ENCODE peak calls at places on chromosomes 13 and 19, in seven cellular contexts. E is NCI-H748 treated with DMSO at 0.1 percent for 48 hours; F is left ventricle myocardium inferior; B is activated CD8-positive, alpha-beta memory T cell treated with anti-CD3 and anti-CD28 coated beads, Interleukin-2, amount 50 U/mL, for 48 hours; A is activated B cell treated with CpG ODN at 0.5 μM for 24 hours; Y is H4; I is activated CD4-positive, CD25-positive, alpha-beta regulatory T cell. X is an unnamed sample.

GRCh38 chr19:3855321-3855720 is 13.5 kb downstream of the ZFR2 start:
- DNase-seq in E (no peak), F (no peak), B (no peak), A (no peak), Y (no peak), I (no peak), X (no peak)

GRCh38 chr13:24923305-24923640 is 159.3 kb downstream of the RNF17 start:
- DNase-seq in E (peak), F (no peak), B (no peak), A (no peak), Y (peak), I (no peak), X (no peak)

GRCh38 chr13:44306401-44307192 is 67.0 kb upstream of the SERP2 start:
- DNase-seq in E (no peak), F (peak), B (no peak), A (no peak), Y (peak), I (no peak), X (no peak)

GRCh38 chr13:97194473-97194872 is 27.7 kb upstream of the MBNL2 start:
- DNase-seq in E (no peak), F (no peak), B (no peak), A (no peak), Y (peak), I (no peak), X (no peak)

GRCh38 chr13:20843177-20843576 is 59.4 kb downstream of the XPO4 start:
- DNase-seq in E (no peak), F (no peak), B (no peak), A (no peak), Y (no peak), I (no peak), X (no peak)

GRCh38 chr19:9431475-9431874 is 3.9 kb downstream of the ZNF266 start:
- DNase-seq in E (peak), F (peak), B (peak), A (no peak), Y (peak), I (no peak), X (peak)

GRCh38 chr19:18470153-18470552 is 32.2 kb upstream of the ISYNA1 start:
- DNase-seq in E (no peak), F (no peak), B (no peak), A (no peak), Y (no peak), I (no peak), X (no peak)

GRCh38 chr19:53537523-53538377 is at the start of gene ZNF331:
- DNase-seq in E (peak), F (peak), B (peak), A (peak), Y (peak), I (peak), X (peak)

GRCh38 chr19:16386619-16387240 is 62.1 kb downstream of the KLF2 start:
- DNase-seq in E (peak), F (peak), B (peak), A (no peak), Y (peak), I (peak), X (peak)

GRCh38 chr19:31314849-31315620 is 34.2 kb downstream of the TSHZ3 start:
- DNase-seq in E (no peak), F (no peak), B (no peak), A (no peak), Y (no peak), I (no peak), X (no peak)

GRCh38 chr19:10861118-10861651 is 10.2 kb upstream of the CARM1 start:
- DNase-seq in E (no peak), F (no peak), B (no peak), A (no peak), Y (peak), I (no peak), X (no peak)

GRCh38 chr13:79281335-79281734 is 124.7 kb downstream of the RBM26 start:
- DNase-seq in E (peak), F (no peak), B (no peak), A (no peak), Y (no peak), I (no peak), X (no peak)

GRCh38 chr13:112588490-112589297 is 741 bp upstream of the TUBGCP3 start:
- DNase-seq in E (no peak), F (no peak), B (no peak), A (no peak), Y (no peak), I (no peak), X (no peak)

GRCh38 chr13:114113961-114114360 is 18.5 kb downstream of the RASA3 start:
- DNase-seq in E (no peak), F (no peak), B (peak), A (no peak), Y (no peak), I (no peak), X (no peak)

GRCh38 chr19:47701717-47702552 is 11.3 kb upstream of the EHD2 start:
- DNase-seq in E (no peak), F (no peak), B (no peak), A (no peak), Y (no peak), I (no peak), X (no peak)

GRCh38 chr13:41546372-41547252 is 89.3 kb downstream of the RGCC start:
- DNase-seq in E (no peak), F (no peak), B (no peak), A (no peak), Y (peak), I (no peak), X (no peak)

GRCh38 chr13:87777395-87777794 is 106.2 kb downstream of the SLITRK5 start:
- DNase-seq in E (no peak), F (no peak), B (no peak), A (no peak), Y (peak), I (no peak), X (no peak)

GRCh38 chr13:106657104-106657503 is 89.2 kb upstream of the ARGLU1 start:
- DNase-seq in E (no peak), F (no peak), B (no peak), A (no peak), Y (no peak), I (no peak), X (no peak)

GRCh38 chr19:21585491-21585890 is 80.1 kb downstream of the ZNF429 start:
- DNase-seq in E (no peak), F (no peak), B (no peak), A (no peak), Y (no peak), I (no peak), X (no peak)

GRCh38 chr13:34913040-34913439 is 29.0 kb upstream of the NBEA start:
- DNase-seq in E (no peak), F (no peak), B (no peak), A (no peak), Y (no peak), I (no peak), X (no peak)

GRCh38 chr13:113586661-113587479 is 2.3 kb downstream of the TFDP1 start:
- DNase-seq in E (no peak), F (no peak), B (peak), A (peak), Y (no peak), I (no peak), X (no peak)

GRCh38 chr13:21641629-21642028 is 29.2 kb upstream of the FGF9 start:
- DNase-seq in E (no peak), F (no peak), B (no peak), A (no peak), Y (no peak), I (no peak), X (no peak)

GRCh38 chr13:112688560-112689497 is 1.0 kb upstream of the ATP11A start:
- DNase-seq in E (peak), F (no peak), B (peak), A (no peak), Y (no peak), I (no peak), X (peak)

GRCh38 chr19:10074153-10074552 is 12.0 kb upstream of the SHFL start:
- DNase-seq in E (no peak), F (no peak), B (no peak), A (no peak), Y (no peak), I (no peak), X (peak)

GRCh38 chr19:24054044-24054935 is 32.7 kb upstream of the ZNF254 start:
- DNase-seq in E (no peak), F (no peak), B (no peak), A (no peak), Y (peak), I (no peak), X (peak)

GRCh38 chr13:79445968-79446645 is 34.8 kb upstream of the NDFIP2 start:
- DNase-seq in E (no peak), F (no peak), B (peak), A (no peak), Y (no peak), I (no peak), X (no peak)

GRCh38 chr19:6914321-6914720 is 26.9 kb downstream of the ADGRE1 start:
- DNase-seq in E (no peak), F (no peak), B (no peak), A (no peak), Y (no peak), I (no peak), X (no peak)

GRCh38 chr13:39040206-39040605 is 1.9 kb downstream of the NHLRC3 start:
- DNase-seq in E (no peak), F (no peak), B (no peak), A (no peak), Y (no peak), I (no peak), X (no peak)

GRCh38 chr13:90683711-90684131 is 663.8 kb upstream of the MIR17HG start:
- DNase-seq in E (no peak), F (no peak), B (no peak), A (no peak), Y (no peak), I (no peak), X (no peak)

GRCh38 chr13:41402695-41403511 is 54.4 kb upstream of the RGCC start:
- DNase-seq in E (no peak), F (no peak), B (no peak), A (no peak), Y (no peak), I (no peak), X (no peak)

GRCh38 chr19:44587863-44588752 is 25.3 kb upstream of the IGSF23 start:
- DNase-seq in E (no peak), F (no peak), B (peak), A (no peak), Y (peak), I (no peak), X (no peak)

GRCh38 chr19:31232871-31233270 is 116.4 kb downstream of the TSHZ3 start:
- DNase-seq in E (no peak), F (no peak), B (no peak), A (no peak), Y (no peak), I (no peak), X (no peak)

GRCh38 chr13:27233964-27234363 is 17.4 kb upstream of the RPL21 start:
- DNase-seq in E (no peak), F (no peak), B (no peak), A (no peak), Y (no peak), I (no peak), X (no peak)

GRCh38 chr19:19062454-19063182 is 1.2 kb upstream of the SLC25A42 start:
- DNase-seq in E (no peak), F (no peak), B (no peak), A (no peak), Y (no peak), I (no peak), X (no peak)

GRCh38 chr13:113192902-113193301 is 15.6 kb downstream of the PCID2 start:
- DNase-seq in E (no peak), F (no peak), B (no peak), A (no peak), Y (no peak), I (no peak), X (no peak)

GRCh38 chr13:34207334-34207733 is 389.4 kb downstream of the RFC3 start:
- DNase-seq in E (no peak), F (peak), B (no peak), A (no peak), Y (peak), I (no peak), X (no peak)